ENCODE peak calls at places on chromosomes 12 and 14, in six cellular contexts. O is endothelial cell, F is NCI-H345, A is PC-3, M is foreskin fibroblast, G is T-helper 9 cell. C is an unnamed sample.
A peak's percentile ranks its signal among the peaks of the same experiment; 100 is the strongest.

GRCh38 chr14:105059035-105059916 is 6.0 kb downstream of the GPR132 start:
- DNase-seq in A (no peak), M (no peak), G (peak; percentile 54), F (no peak), O (no peak), C (no peak)

GRCh38 chr12:98373982-98374381 is 141.4 kb upstream of the TMPO start:
- DNase-seq in M (no peak), A (no peak), F (no peak), G (no peak), O (no peak), C (no peak)

GRCh38 chr14:41549282-41549681 is 57.4 kb upstream of the LRFN5 start:
- DNase-seq in F (no peak), M (no peak), O (no peak), G (no peak), A (no peak), C (no peak)

GRCh38 chr12:64534672-64535199 is 75.6 kb upstream of the RASSF3 start:
- DNase-seq in F (no peak), O (no peak), M (no peak), G (no peak), A (no peak), C (no peak)

GRCh38 chr14:30521899-30522736 is 36.8 kb upstream of the G2E3 start:
- DNase-seq in M (peak; percentile 10), F (peak; percentile 43), G (no peak), A (peak; percentile 67), O (no peak), C (peak; percentile 35)

GRCh38 chr12:9347328-9348127 is 139.3 kb upstream of the PZP start:
- DNase-seq in G (no peak), A (no peak), F (no peak), M (no peak), O (no peak), C (no peak)

GRCh38 chr14:94987409-94987808 is 169.9 kb downstream of the DICER1 start:
- DNase-seq in F (no peak), O (no peak), M (no peak), A (no peak), G (no peak), C (no peak)

GRCh38 chr14:77217551-77217950 is 36.0 kb downstream of the TMEM63C start:
- DNase-seq in O (no peak), G (no peak), A (no peak), F (no peak), M (no peak), C (no peak)

GRCh38 chr14:47256968-47257367 is 418.4 kb downstream of the MDGA2 start:
- DNase-seq in O (no peak), F (no peak), M (no peak), G (no peak), A (no peak), C (no peak)

GRCh38 chr14:63460594-63461132 is 82.5 kb downstream of the PPP2R5E start:
- DNase-seq in A (no peak), F (no peak), M (no peak), G (no peak), O (no peak), C (no peak)

GRCh38 chr14:76186318-76187027 is 34.8 kb downstream of the GPATCH2L start:
- DNase-seq in M (no peak), O (no peak), A (no peak), F (no peak), G (no peak), C (no peak)

GRCh38 chr12:92978607-92979006 is 49.5 kb upstream of the EEA1 start:
- DNase-seq in G (no peak), M (no peak), O (no peak), F (no peak), A (no peak), C (no peak)

GRCh38 chr14:51704465-51705050 is 52.8 kb downstream of the FRMD6 start:
- DNase-seq in M (no peak), F (no peak), A (no peak), G (no peak), O (peak; percentile 6), C (no peak)

GRCh38 chr14:68668028-68668427 is 124.8 kb downstream of the ZFP36L1 start:
- DNase-seq in M (no peak), A (no peak), G (no peak), O (no peak), F (no peak), C (no peak)

GRCh38 chr14:64873506-64874220 is 6.0 kb downstream of the SPTB start:
- DNase-seq in M (no peak), O (no peak), F (no peak), G (no peak), A (no peak), C (no peak)

GRCh38 chr14:68987653-68988036 is 8.5 kb upstream of the ACTN1 start:
- DNase-seq in M (no peak), O (no peak), G (no peak), A (no peak), F (no peak), C (no peak)

GRCh38 chr12:89247541-89247942 is 104.8 kb downstream of the DUSP6 start:
- DNase-seq in G (no peak), M (no peak), F (peak; percentile 70), A (peak; percentile 50), O (no peak), C (no peak)

GRCh38 chr12:39763071-39763893 is 143.7 kb upstream of the ABCD2 start:
- DNase-seq in F (peak; percentile 1), A (no peak), O (no peak), M (no peak), G (no peak), C (no peak)

GRCh38 chr12:42261708-42262107 is 23.7 kb upstream of the YAF2 start:
- DNase-seq in M (no peak), F (no peak), G (no peak), A (no peak), O (no peak), C (no peak)

GRCh38 chr14:95265106-95266094 is 54.3 kb downstream of the CLMN start:
- DNase-seq in O (no peak), A (peak; percentile 98), M (peak; percentile 74), G (no peak), F (peak; percentile 64), C (peak; percentile 42)

GRCh38 chr12:101581190-101581589 is 13.6 kb upstream of the MYBPC1 start:
- DNase-seq in F (no peak), A (no peak), G (no peak), M (no peak), O (no peak), C (no peak)

GRCh38 chr12:11067514-11067913 is 5.4 kb upstream of the TAS2R46 start:
- DNase-seq in O (no peak), F (peak; percentile 15), G (no peak), A (no peak), M (no peak), C (no peak)

GRCh38 chr14:94403312-94403711 is 14.9 kb upstream of the SERPINA1 start:
- DNase-seq in G (no peak), O (no peak), A (no peak), M (no peak), F (no peak), C (no peak)

GRCh38 chr14:60179296-60179924 is 14.2 kb upstream of the DHRS7 start:
- DNase-seq in O (no peak), F (no peak), G (no peak), A (peak; percentile 99), M (no peak), C (no peak)

GRCh38 chr12:116027551-116027821 is 250.0 kb downstream of the MED13L start:
- DNase-seq in G (no peak), O (no peak), M (no peak), F (no peak), A (no peak), C (no peak)

GRCh38 chr14:24670594-24670993 is 36.6 kb upstream of the GZMB start:
- DNase-seq in G (no peak), M (no peak), A (no peak), F (no peak), O (no peak), C (no peak)

GRCh38 chr14:23053426-23053825 is 3.9 kb downstream of the CDH24 start:
- DNase-seq in O (no peak), M (no peak), F (no peak), A (no peak), G (no peak), C (no peak)

GRCh38 chr12:107474639-107475539 is 210.7 kb upstream of the PWP1 start:
- DNase-seq in M (no peak), G (no peak), A (no peak), O (no peak), F (no peak), C (no peak)

GRCh38 chr12:34390846-34391700 is 368.8 kb downstream of the ALG10 start:
- DNase-seq in M (no peak), G (no peak), F (no peak), O (no peak), A (no peak), C (no peak)

GRCh38 chr14:50013198-50013918 is 103.0 kb downstream of the VCPKMT start:
- DNase-seq in A (peak; percentile 95), M (no peak), G (no peak), F (no peak), O (no peak), C (no peak)